ENCODE peak calls at places on chromosomes 12 and 14, in seven cellular contexts. F, P, R, U, V, O and L are unnamed samples.
A peak's percentile ranks its signal among the peaks of the same experiment; 100 is the strongest.

GRCh38 chr14:72736791-72737559 is 156.9 kb downstream of the DPF3 start:
- DNase-seq in F (no peak), P (no peak), R (peak; percentile 68), U (no peak), V (no peak), O (no peak), L (no peak)

GRCh38 chr14:102991376-102991775 is 66.0 kb downstream of the CDC42BPB start:
- DNase-seq in F (no peak), P (no peak), R (no peak), U (no peak), V (no peak), O (no peak), L (no peak)

GRCh38 chr14:63726499-63726898 is 1.4 kb downstream of the SGPP1 start:
- DNase-seq in F (no peak), P (peak; percentile 17), R (no peak), U (no peak), V (no peak), O (no peak), L (no peak)

GRCh38 chr12:45565590-45565989 is 163.9 kb upstream of the ARID2 start:
- DNase-seq in F (no peak), P (no peak), R (no peak), U (no peak), V (no peak), O (no peak), L (no peak)

GRCh38 chr14:22276913-22277816 is 311.9 kb downstream of the DAD1 start:
- DNase-seq in F (no peak), P (peak; percentile 46), R (peak; percentile 3), U (no peak), V (no peak), O (no peak), L (no peak)

GRCh38 chr12:27226319-27226984 is 17.6 kb upstream of the STK38L start:
- DNase-seq in F (no peak), P (peak; percentile 15), R (no peak), U (no peak), V (no peak), O (no peak), L (no peak)

GRCh38 chr12:6201199-6201608 is 1.0 kb downstream of the CD9 start:
- DNase-seq in F (peak; percentile 75), P (no peak), R (peak; percentile 59), U (no peak), V (no peak), O (no peak), L (no peak)

GRCh38 chr14:58572092-58572853 is 65.5 kb upstream of the DACT1 start:
- DNase-seq in F (no peak), P (peak; percentile 4), R (no peak), U (no peak), V (no peak), O (no peak), L (no peak)

GRCh38 chr14:81303258-81303935 is 82.6 kb upstream of the GTF2A1 start:
- DNase-seq in F (peak; percentile 93), P (peak; percentile 98), R (no peak), U (peak; percentile 64), V (no peak), O (peak; percentile 41), L (no peak)

GRCh38 chr14:101233861-101234587 is 327.3 kb upstream of the DIO3 start:
- DNase-seq in F (no peak), P (no peak), R (no peak), U (peak; percentile 20), V (no peak), O (no peak), L (no peak)

GRCh38 chr12:51972849-51973273 is 21.4 kb downstream of the ACVR1B start:
- DNase-seq in F (peak; percentile 45), P (no peak), R (no peak), U (no peak), V (no peak), O (no peak), L (peak; percentile 35)

GRCh38 chr12:50050410-50051280 is 6.8 kb upstream of the ASIC1 start:
- DNase-seq in F (peak; percentile 57), P (peak; percentile 46), R (peak; percentile 44), U (peak; percentile 86), V (peak; percentile 77), O (no peak), L (peak; percentile 44)

GRCh38 chr14:35336171-35337073 is 44.2 kb downstream of the PSMA6 start:
- DNase-seq in F (peak; percentile 92), P (peak; percentile 99), R (peak; percentile 42), U (peak; percentile 92), V (peak; percentile 98), O (no peak), L (peak; percentile 91)
- TF ChIP-seq EP300 in F (peak; percentile 6), P (peak; percentile 94), R (no peak), U (peak; percentile 51), V (peak; percentile 69), O (no peak), L (peak; percentile 98)

GRCh38 chr14:96277890-96278289 is 21.9 kb downstream of the BDKRB1 start:
- DNase-seq in F (no peak), P (no peak), R (no peak), U (no peak), V (no peak), O (no peak), L (no peak)

GRCh38 chr14:96273629-96274028 is 17.6 kb downstream of the BDKRB1 start:
- DNase-seq in F (no peak), P (no peak), R (no peak), U (no peak), V (no peak), O (no peak), L (no peak)

GRCh38 chr14:96274122-96274910 is 18.3 kb downstream of the BDKRB1 start:
- DNase-seq in F (no peak), P (no peak), R (peak; percentile 61), U (no peak), V (no peak), O (no peak), L (no peak)

GRCh38 chr14:96272777-96273471 is 16.9 kb downstream of the BDKRB1 start:
- DNase-seq in F (no peak), P (no peak), R (no peak), U (no peak), V (no peak), O (no peak), L (no peak)

DNA sequence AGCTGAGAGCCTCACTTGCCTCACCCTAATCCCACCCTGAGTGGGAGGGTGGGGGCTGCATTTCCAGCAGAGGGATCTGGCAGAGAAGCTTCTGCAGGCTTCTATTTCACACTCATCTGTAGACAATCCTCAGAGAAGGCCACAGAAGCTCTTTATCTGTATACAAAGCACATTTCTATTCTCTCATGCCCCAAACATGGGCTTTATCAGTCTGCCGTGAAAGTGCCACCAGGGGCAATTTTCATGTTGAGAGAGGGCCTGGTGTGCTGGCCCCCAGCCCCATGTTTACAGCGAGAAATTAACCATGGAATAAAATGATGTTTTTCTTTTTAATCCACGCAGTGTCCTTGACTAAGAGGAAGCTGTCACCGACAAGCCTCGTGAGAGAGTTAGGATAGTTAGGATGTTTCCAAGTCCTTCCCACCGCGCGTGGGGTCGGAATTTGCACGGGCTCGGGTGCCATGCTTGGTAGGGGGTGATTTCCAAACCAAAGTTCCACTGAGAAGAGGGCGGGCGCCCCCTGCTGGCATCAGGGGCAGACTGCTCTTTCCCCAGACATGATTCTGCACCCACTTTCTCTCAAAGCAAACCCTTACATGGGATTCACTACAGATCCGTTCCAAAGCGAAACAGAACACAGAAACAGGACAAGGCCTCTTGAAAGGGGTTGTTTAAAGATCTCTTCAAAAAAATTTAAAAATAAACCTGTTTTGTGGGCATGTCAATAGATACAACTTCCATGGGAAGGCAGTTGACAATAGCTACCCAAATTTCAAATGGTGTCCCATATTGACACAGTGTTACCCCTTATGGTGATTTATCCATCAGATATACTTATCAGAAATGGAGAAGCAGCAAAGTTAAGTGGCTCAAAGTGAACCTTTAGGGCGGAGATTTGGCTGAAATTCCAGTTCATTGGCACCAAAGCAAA is 19.4 kb downstream of the BDKRB1 start:
- DNase-seq in F (peak; percentile 75), P (peak; percentile 44), R (peak; percentile 78), U (peak; percentile 83), V (peak; percentile 79), O (peak; percentile 7), L (peak; percentile 49)
- H3K4me3 ChIP-seq in F (no peak overlapping the region), P (no peak overlapping the region), R (no peak overlapping the region), U (no peak overlapping the region), V (no peak overlapping the region), O (no peak overlapping the region), L (no peak overlapping the region)

GRCh38 chr14:55454264-55455151 is 14.1 kb upstream of the TBPL2 start:
- DNase-seq in F (peak; percentile 68), P (peak; percentile 16), R (peak; percentile 79), U (no peak), V (peak; percentile 66), O (no peak), L (peak; percentile 44)
- TF ChIP-seq EP300 in F (no peak), P (no peak), R (peak; percentile 25), U (no peak), V (no peak), O (no peak), L (no peak)

DNA sequence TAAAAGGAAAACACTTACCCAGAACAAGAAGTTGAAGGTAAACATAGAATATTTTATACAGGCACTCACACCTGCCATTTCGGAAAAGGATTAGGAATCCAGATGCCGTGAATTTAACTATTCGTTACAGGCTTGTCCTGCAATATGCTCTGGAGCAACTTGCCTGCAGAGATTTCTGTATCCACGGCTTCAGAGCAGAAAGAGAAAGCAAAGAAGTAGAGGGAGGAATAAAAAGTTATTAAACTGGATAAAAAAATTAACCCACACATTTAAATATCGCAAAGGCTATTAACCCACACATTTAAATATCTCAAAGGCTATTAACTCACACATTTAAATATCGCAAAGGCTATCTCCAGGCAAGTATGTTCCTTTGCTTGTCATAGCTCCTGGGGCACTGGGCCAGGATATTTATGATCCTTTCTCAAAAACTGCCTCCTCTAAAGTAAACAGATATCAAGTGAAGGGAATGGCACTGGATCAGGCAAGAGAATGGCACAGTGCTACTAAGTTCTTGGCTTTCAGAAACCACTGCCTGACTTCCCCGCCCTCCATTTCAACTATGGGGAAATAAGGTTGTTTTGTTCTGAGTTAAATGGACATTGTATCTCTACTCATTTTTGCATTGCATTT is at the start of gene TSPAN8:
- DNase-seq in F (peak; percentile 77), P (peak; percentile 64), R (no peak), U (no peak), V (no peak), O (no peak), L (no peak)
- H3K4me3 ChIP-seq in F (peak within 1 kb of the TSS; percentile 46), P (no peak within 1 kb of the TSS), R (no peak within 1 kb of the TSS), U (peak within 1 kb of the TSS; percentile 20), V (peak within 1 kb of the TSS; percentile 11), O (no peak within 1 kb of the TSS), L (peak within 1 kb of the TSS; percentile 24)

DNA sequence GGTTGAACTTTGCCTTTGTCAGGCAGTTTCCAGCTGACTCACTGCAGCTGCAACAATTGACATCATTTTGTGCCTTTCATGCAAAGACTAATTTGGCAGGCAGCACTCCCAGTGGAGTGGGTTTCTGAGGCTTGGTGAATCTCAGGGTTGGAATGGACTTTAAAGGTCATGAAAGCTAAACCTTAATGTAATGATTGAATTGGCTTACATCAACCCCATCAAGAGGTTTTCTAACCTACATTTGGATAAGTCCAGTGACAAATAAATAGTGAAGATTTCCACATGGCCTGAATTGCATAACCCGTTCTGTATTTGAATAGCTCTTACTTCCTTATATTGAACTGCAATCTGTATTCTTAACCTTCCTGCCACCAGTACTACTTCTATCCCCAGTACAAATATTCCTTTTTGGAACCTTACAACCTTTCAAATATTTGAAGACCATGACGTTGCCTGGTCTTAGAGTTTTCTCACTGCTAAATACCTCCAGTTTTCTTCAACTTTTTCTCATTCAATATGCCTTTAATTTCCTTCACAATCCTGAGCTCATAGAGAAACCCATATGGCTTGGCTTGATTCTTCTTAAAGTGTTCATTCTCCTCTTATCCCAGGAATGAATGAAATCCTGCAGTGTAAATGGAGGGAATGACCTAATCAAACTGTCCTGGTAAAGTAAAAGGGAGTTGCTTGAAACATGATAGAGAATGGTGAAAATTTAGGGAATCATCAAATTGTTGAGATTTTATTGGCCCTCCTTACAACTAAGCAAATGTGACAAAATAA is 168.1 kb upstream of the NOVA1 start:
- DNase-seq in F (peak; percentile 10), P (no peak), R (no peak), U (no peak), V (no peak), O (no peak), L (peak; percentile 27)
- TF ChIP-seq EP300 in F (no peak), P (no peak), R (no peak), U (no peak), V (no peak), O (no peak), L (no peak)